ENCODE peak calls at places on chromosome 4, in eight cellular contexts. O is pancreas; L is dermis microvascular lymphatic vessel endothelial cell; Y is stimulated activated CD4-positive, alpha-beta T cell treated with anti-CD3 and anti-CD28 coated beads, Interleukin-15, amount 100 ng/mL, for 1 hour; T is tibial artery; U is activated effector memory CD4-positive, alpha-beta T cell treated with Interleukin-2 at 50 U/mL for 16 hours; E is fibroblast of lung; N is RPMI8226. Q is an unnamed sample.

GRCh38 chr4:7594013-7594412 is 159.3 kb upstream of the PSAPL1 start:
- DNase-seq in N (no peak), O (no peak), E (no peak), L (no peak), T (no peak), Y (no peak), U (no peak), Q (no peak)

GRCh38 chr4:139454646-139455045 is 725 bp downstream of the RAB33B start:
- DNase-seq in T (no peak), E (no peak), Y (no peak), L (no peak), O (no peak), U (no peak), N (no peak), Q (no peak)

GRCh38 chr4:125693233-125693632 is 378.5 kb downstream of the FAT4 start:
- DNase-seq in E (no peak), T (no peak), O (no peak), L (no peak), N (no peak), Y (no peak), U (no peak), Q (no peak)

GRCh38 chr4:7254736-7255487 is 62.6 kb downstream of the SORCS2 start:
- DNase-seq in Y (no peak), O (no peak), L (no peak), E (no peak), U (no peak), N (no peak), T (peak; percentile 86), Q (no peak)

GRCh38 chr4:10115271-10115656 is 1.3 kb downstream of the WDR1 start:
- DNase-seq in N (no peak), L (peak; percentile 30), T (no peak), E (peak; percentile 49), O (no peak), U (no peak), Y (no peak), Q (no peak)

GRCh38 chr4:138938371-138938699 is 77.2 kb upstream of the NOCT start:
- DNase-seq in Y (no peak), E (peak; percentile 72), O (no peak), T (no peak), U (no peak), L (peak; percentile 52), N (peak; percentile 13), Q (no peak)

GRCh38 chr4:121324331-121324730 is 56.5 kb downstream of the QRFPR start:
- DNase-seq in U (no peak), N (no peak), O (no peak), T (no peak), Y (no peak), L (no peak), E (no peak), Q (no peak)

GRCh38 chr4:15794432-15794831 is 16.3 kb downstream of the CD38 start:
- DNase-seq in Y (no peak), U (no peak), O (no peak), L (no peak), E (no peak), N (no peak), T (no peak), Q (no peak)

GRCh38 chr4:173121044-173121685 is 47.4 kb upstream of the GALNT7 start:
- DNase-seq in T (no peak), L (peak; percentile 6), N (peak; percentile 47), U (no peak), Y (no peak), E (peak; percentile 6), O (peak; percentile 23), Q (peak; percentile 71)

GRCh38 chr4:41587286-41587685 is 49.3 kb downstream of the LIMCH1 start:
- DNase-seq in E (no peak), O (no peak), Y (no peak), L (no peak), U (no peak), T (no peak), N (no peak), Q (no peak)

GRCh38 chr4:184369871-184370270 is 104.5 kb downstream of the IRF2 start:
- DNase-seq in L (no peak), Y (no peak), T (no peak), E (no peak), U (no peak), N (peak; percentile 48), O (no peak), Q (peak; percentile 1)

GRCh38 chr4:108036252-108036651 is 46.6 kb downstream of the HADH start:
- DNase-seq in T (no peak), O (no peak), L (no peak), Y (no peak), U (peak; percentile 31), E (no peak), N (no peak), Q (no peak)

GRCh38 chr4:89586864-89587263 is 250.1 kb downstream of the SNCA start:
- DNase-seq in E (peak; percentile 67), Y (no peak), T (no peak), L (no peak), N (no peak), O (no peak), U (no peak), Q (no peak)

GRCh38 chr4:184355111-184355604 is 119.2 kb downstream of the IRF2 start:
- DNase-seq in U (no peak), T (peak; percentile 80), E (peak; percentile 91), Y (no peak), L (peak; percentile 100), O (no peak), N (peak; percentile 93), Q (peak; percentile 65)

GRCh38 chr4:819401-820229 is 6.3 kb downstream of the CPLX1 start:
- DNase-seq in L (no peak), E (no peak), O (no peak), T (no peak), U (no peak), Y (no peak), N (no peak), Q (no peak)

GRCh38 chr4:140130677-140131076 is 23.3 kb downstream of the MAML3 start:
- DNase-seq in E (peak; percentile 56), L (no peak), U (no peak), N (no peak), Y (no peak), O (no peak), T (no peak), Q (peak; percentile 74)

GRCh38 chr4:2177443-2178093 is 64.4 kb downstream of the HAUS3 start:
- DNase-seq in N (no peak), U (no peak), Y (no peak), O (no peak), T (no peak), L (no peak), E (no peak), Q (no peak)

Q was measured in ureter.